ENCODE peak calls at places on chromosome 3, in nine cellular contexts. T, U, H, J, L, Q, X, I and Y are unnamed samples.
A peak's percentile ranks its signal among the peaks of the same experiment; 100 is the strongest.

GRCh38 chr3:45690331-45691035 is 1.3 kb downstream of the SACM1L start:
- DNase-seq in T (no peak), U (no peak), H (no peak), J (no peak), L (no peak), Q (no peak), X (no peak), I (no peak), Y (no peak)

GRCh38 chr3:193052294-193052693 is 134.6 kb upstream of the MB21D2 start:
- DNase-seq in T (no peak), U (no peak), H (no peak), J (no peak), L (no peak), Q (no peak), X (no peak), I (no peak), Y (no peak)

GRCh38 chr3:160006282-160007163 is 17.9 kb downstream of the IL12A start:
- DNase-seq in T (peak; percentile 77), U (peak; percentile 37), H (peak; percentile 78), J (no peak), L (peak; percentile 24), Q (peak; percentile 54), X (peak; percentile 69), I (peak; percentile 85), Y (peak; percentile 32)

GRCh38 chr3:57464011-57464410 is 80.1 kb downstream of the DNAH12 start:
- DNase-seq in T (no peak), U (no peak), H (no peak), J (no peak), L (no peak), Q (no peak), X (no peak), I (no peak), Y (no peak)

GRCh38 chr3:195069501-195070251 is 201.3 kb downstream of the XXYLT1 start:
- DNase-seq in T (no peak), U (peak; percentile 11), H (no peak), J (peak; percentile 62), L (no peak), Q (no peak), X (peak; percentile 50), I (no peak), Y (no peak)

GRCh38 chr3:146747928-146748327 is 142.8 kb upstream of the PLSCR5 start:
- DNase-seq in T (peak; percentile 10), U (no peak), H (peak; percentile 79), J (no peak), L (peak; percentile 14), Q (peak; percentile 18), X (no peak), I (peak; percentile 49), Y (no peak)

GRCh38 chr3:79178471-79178870 is 589.3 kb downstream of the ROBO1 start:
- DNase-seq in T (no peak), U (no peak), H (no peak), J (no peak), L (no peak), Q (no peak), X (no peak), I (no peak), Y (no peak)

GRCh38 chr3:194584435-194584776 is 48.8 kb downstream of the TMEM44 start:
- DNase-seq in T (no peak), U (no peak), H (no peak), J (no peak), L (no peak), Q (no peak), X (no peak), I (no peak), Y (no peak)

GRCh38 chr3:65444448-65444815 is 594.3 kb downstream of the MAGI1 start:
- DNase-seq in T (no peak), U (no peak), H (no peak), J (no peak), L (no peak), Q (no peak), X (no peak), I (no peak), Y (no peak)

GRCh38 chr3:178986456-178986855 is 85.2 kb downstream of the ZMAT3 start:
- DNase-seq in T (no peak), U (no peak), H (no peak), J (no peak), L (no peak), Q (no peak), X (no peak), I (no peak), Y (no peak)

GRCh38 chr3:89964347-89964746 is 856.9 kb downstream of the EPHA3 start:
- DNase-seq in T (no peak), U (no peak), H (peak; percentile 45), J (no peak), L (no peak), Q (no peak), X (no peak), I (peak; percentile 73), Y (no peak)

GRCh38 chr3:45487508-45487907 is 99.1 kb downstream of the LARS2 start:
- DNase-seq in T (no peak), U (no peak), H (no peak), J (no peak), L (no peak), Q (no peak), X (no peak), I (no peak), Y (no peak)

GRCh38 chr3:111548756-111549155 is 6.8 kb downstream of the CD96 start:
- DNase-seq in T (peak; percentile 7), U (no peak), H (no peak), J (no peak), L (no peak), Q (no peak), X (no peak), I (no peak), Y (no peak)

GRCh38 chr3:172040078-172040975 is 949 bp downstream of the FNDC3B start:
- DNase-seq in T (peak; percentile 76), U (peak; percentile 82), H (peak; percentile 86), J (peak; percentile 94), L (peak; percentile 51), Q (peak; percentile 16), X (peak; percentile 94), I (peak; percentile 88), Y (peak; percentile 52)
- TF ChIP-seq CTCF in T (no peak), U (peak; percentile 42), H (peak; percentile 16), J (no peak), L (peak; percentile 18), Q (peak; percentile 18), X (no peak), I (peak; percentile 27), Y (no peak)

GRCh38 chr3:154549391-154549790 is 119.4 kb upstream of the GPR149 start:
- DNase-seq in T (no peak), U (no peak), H (no peak), J (no peak), L (no peak), Q (no peak), X (no peak), I (no peak), Y (no peak)

GRCh38 chr3:154548341-154548740 is 118.4 kb upstream of the GPR149 start:
- DNase-seq in T (no peak), U (no peak), H (no peak), J (no peak), L (no peak), Q (no peak), X (no peak), I (no peak), Y (no peak)

DNA sequence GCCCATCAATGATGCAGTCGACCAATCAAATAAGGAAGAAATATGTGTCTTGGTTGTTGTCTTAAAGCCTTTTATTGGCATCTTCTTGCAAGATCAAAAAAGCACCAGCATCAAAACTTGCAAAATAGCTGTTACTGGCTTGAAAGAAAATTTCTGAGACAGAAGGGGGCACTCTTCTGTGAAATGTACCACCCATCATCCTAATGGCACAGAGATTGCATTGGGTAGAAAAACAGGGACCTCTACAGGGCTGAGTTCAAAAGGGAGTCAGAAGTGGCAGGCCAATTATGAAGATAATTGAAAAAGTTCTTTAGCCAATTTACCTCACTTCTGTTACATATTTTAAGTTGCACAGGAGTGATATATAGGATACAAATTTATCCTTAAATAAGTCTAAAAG is 122.3 kb upstream of the GPR149 start:
- DNase-seq in T (no peak), U (no peak), H (no peak), J (no peak), L (no peak), Q (no peak), X (no peak), I (no peak), Y (no peak)
- TF ChIP-seq CTCF in T (no peak), U (no peak), H (no peak), J (no peak), L (no peak), Q (no peak), X (no peak), I (no peak), Y (no peak)

DNA sequence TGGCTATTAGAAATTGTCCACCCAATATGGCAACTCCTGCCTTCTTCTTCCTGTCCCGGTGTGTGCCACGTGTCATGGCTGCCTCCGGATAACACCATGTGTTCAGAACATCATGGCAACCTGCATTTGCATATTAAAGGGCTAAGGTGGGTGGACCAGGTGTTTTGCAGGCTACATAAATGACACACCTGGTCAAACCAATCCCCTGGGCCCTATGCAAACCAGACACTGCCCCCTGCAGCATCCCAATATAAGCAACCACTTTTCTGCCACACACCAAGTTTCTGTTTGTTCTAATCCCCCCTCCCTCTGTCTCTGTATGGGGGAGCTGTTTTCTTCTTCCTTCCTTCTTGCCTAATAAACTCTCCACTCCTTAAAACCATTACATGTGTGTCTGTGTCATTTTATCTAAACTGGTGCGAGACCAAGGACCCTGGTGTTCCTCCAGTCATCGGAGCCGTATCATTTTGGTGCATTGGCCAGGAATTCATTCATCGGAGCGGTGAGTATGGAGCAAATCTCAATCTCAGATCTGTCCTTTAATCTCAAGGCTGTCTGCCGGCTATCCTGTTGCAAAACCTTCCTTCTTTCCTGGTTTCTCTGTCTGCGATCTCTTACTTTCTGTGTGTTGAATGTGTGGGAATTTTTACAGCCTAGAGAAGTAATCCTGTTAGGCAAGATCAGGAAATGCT is 44.5 kb downstream of the NCEH1 start:
- DNase-seq in T (no peak), U (no peak), H (no peak), J (no peak), L (no peak), Q (no peak), X (no peak), I (no peak), Y (no peak)
- TF ChIP-seq CTCF in T (no peak), U (no peak), H (peak; percentile 45), J (no peak), L (peak; percentile 3), Q (no peak), X (no peak), I (peak; percentile 10), Y (no peak)

DNA sequence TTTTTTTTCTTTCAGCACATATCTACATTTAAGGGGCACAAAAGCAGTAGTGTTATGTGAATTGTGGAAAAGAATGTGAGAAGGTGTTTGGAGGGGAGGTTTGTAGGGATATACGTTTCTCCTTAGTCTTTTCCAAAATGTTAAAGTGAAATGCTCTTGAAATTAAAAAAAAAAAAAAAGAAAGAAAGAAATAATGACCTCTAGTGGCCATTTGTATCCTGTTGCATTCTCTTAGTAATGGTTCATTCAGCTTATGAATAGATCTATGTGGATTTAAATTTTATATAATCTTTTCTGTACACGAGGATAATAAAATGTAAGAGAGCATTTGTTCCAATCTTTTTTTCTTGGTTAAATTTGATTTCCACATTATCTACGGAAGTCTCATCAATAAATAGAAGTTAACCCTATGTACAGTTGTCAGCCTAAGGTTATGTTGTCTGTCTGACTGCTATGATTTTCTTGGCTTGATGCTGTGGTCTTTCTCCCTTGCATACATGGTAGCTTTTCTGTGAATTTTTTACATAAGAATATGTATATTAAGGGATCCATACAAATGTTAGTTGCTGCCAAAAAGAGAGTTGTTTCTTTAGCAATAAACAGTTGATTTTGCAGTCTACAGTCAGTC is 1.7 kb downstream of the P2RY13 start:
- DNase-seq in T (peak; percentile 18), U (no peak), H (peak; percentile 47), J (no peak), L (no peak), Q (no peak), X (no peak), I (peak; percentile 54), Y (no peak)
- TF ChIP-seq CTCF in T (peak; percentile 72), U (peak; percentile 61), H (peak; percentile 53), J (peak; percentile 68), L (peak; percentile 28), Q (peak; percentile 67), X (no peak), I (no peak), Y (peak; percentile 74)